ENCODE peak calls at places on chromosomes 2 and 18, in eight cellular contexts. D is OCI-LY7, J is kidney, F is AG04450, V is heart left ventricle, Y is left cardiac atrium, B is NCI-H1694, S is fibroblast of the conjunctiva. U is an unnamed sample.

GRCh38 chr2:40304340-40304739 is 147.6 kb downstream of the SLC8A1 start:
- DNase-seq in F (no peak), J (no peak), B (no peak), S (no peak), Y (peak), V (peak), D (no peak), U (peak)

GRCh38 chr18:21303913-21304312 is 61.9 kb downstream of the GREB1L start:
- DNase-seq in F (no peak), B (no peak), D (no peak), V (no peak), S (no peak), J (no peak), Y (no peak), U (no peak)

GRCh38 chr2:153519260-153519875 is 40.8 kb upstream of the RPRM start:
- DNase-seq in F (peak), J (no peak), Y (peak), S (peak), B (peak), V (no peak), D (peak), U (no peak)

GRCh38 chr18:29418136-29418535 is 1241.2 kb upstream of the CDH2 start:
- DNase-seq in F (peak), Y (no peak), V (no peak), D (no peak), B (no peak), S (peak), J (no peak), U (no peak)

GRCh38 chr2:241724259-241724974 is 10.0 kb upstream of the D2HGDH start:
- DNase-seq in V (no peak), B (no peak), D (no peak), Y (no peak), S (no peak), J (no peak), F (no peak), U (no peak)

GRCh38 chr18:28804512-28805214 is 627.7 kb upstream of the CDH2 start:
- DNase-seq in B (no peak), D (no peak), J (no peak), F (no peak), Y (no peak), V (no peak), S (no peak), U (no peak)

GRCh38 chr2:172168917-172169346 is 66.2 kb upstream of the DLX2 start:
- DNase-seq in F (no peak), V (no peak), J (no peak), D (no peak), Y (no peak), S (no peak), B (no peak), U (no peak)

GRCh38 chr2:25825238-25825637 is 53.0 kb downstream of the ASXL2 start:
- DNase-seq in Y (no peak), S (no peak), J (no peak), B (no peak), F (no peak), V (no peak), D (no peak), U (no peak)

GRCh38 chr2:184338776-184339175 is 259.6 kb upstream of the ZNF804A start:
- DNase-seq in B (no peak), D (no peak), F (no peak), Y (no peak), V (no peak), S (no peak), J (no peak), U (no peak)

GRCh38 chr2:138312061-138312460 is 189.5 kb upstream of the SPOPL start:
- DNase-seq in S (no peak), Y (no peak), J (no peak), V (no peak), D (no peak), F (no peak), B (no peak), U (no peak)

GRCh38 chr2:816278-816677 is 134.4 kb upstream of the SNTG2 start:
- DNase-seq in S (no peak), Y (no peak), J (no peak), B (no peak), D (no peak), V (no peak), F (no peak), U (no peak)

GRCh38 chr18:24009246-24009645 is 5.3 kb upstream of the TTC39C start:
- DNase-seq in V (no peak), S (no peak), B (no peak), F (no peak), J (no peak), D (no peak), Y (no peak), U (no peak)

GRCh38 chr2:174004900-174005605 is 39.9 kb upstream of the SP3 start:
- DNase-seq in F (no peak), D (no peak), Y (peak), B (no peak), S (no peak), V (peak), J (no peak), U (peak)

GRCh38 chr2:120231974-120232635 is 8.9 kb upstream of the TMEM185B start:
- DNase-seq in V (no peak), Y (no peak), D (peak), J (peak), F (no peak), S (no peak), B (no peak), U (no peak)

U was measured in left ventricle myocardium inferior.